ENCODE peak calls at places on chromosomes 16 and 17, in nine cellular contexts. G is Ammon's horn; H is NCI-H524; X is head of caudate nucleus; O is AG10803; M is stimulated activated CD8-positive, alpha-beta memory T cell treated with anti-CD3 and anti-CD28 coated beads, Interleukin-12 subunit alpha, Interleukin-12 subunit beta, amount 100 ng/mL, for 1 hour; U is tibial nerve; B is NCI-H1417; Y is Kasumi-1. L is an unnamed sample.
A peak's percentile ranks its signal among the peaks of the same experiment; 100 is the strongest.

GRCh38 chr17:77470800-77471733 is 330.3 kb downstream of the SEC14L1 start:
- DNase-seq in G (no peak), H (no peak), X (no peak), O (no peak), M (no peak), U (no peak), B (no peak), Y (no peak), L (no peak)

GRCh38 chr16:76309639-76310335 is 32.6 kb downstream of the CNTNAP4 start:
- DNase-seq in G (no peak), H (no peak), X (no peak), O (no peak), M (no peak), U (no peak), B (no peak), Y (no peak), L (no peak)

GRCh38 chr17:43779145-43780125 is 658 bp upstream of the DUSP3 start:
- DNase-seq in G (no peak), H (peak; percentile 75), X (no peak), O (no peak), M (no peak), U (no peak), B (no peak), Y (peak; percentile 84), L (peak; percentile 82)

GRCh38 chr16:31485571-31485970 is 2.6 kb downstream of the SLC5A2 start:
- DNase-seq in G (no peak), H (no peak), X (no peak), O (no peak), M (no peak), U (no peak), B (no peak), Y (no peak), L (no peak)

GRCh38 chr16:46929378-46930332 is 43.8 kb downstream of the DNAJA2 start:
- DNase-seq in G (peak; percentile 88), H (peak; percentile 37), X (peak; percentile 89), O (peak; percentile 38), M (peak; percentile 26), U (peak; percentile 30), B (peak; percentile 40), Y (peak; percentile 98), L (no peak)

GRCh38 chr16:60989592-60989991 is 1046.6 kb downstream of the CDH8 start:
- DNase-seq in G (no peak), H (no peak), X (no peak), O (no peak), M (no peak), U (no peak), B (no peak), Y (no peak), L (no peak)

GRCh38 chr17:46038937-46039336 is 39.9 kb downstream of the STH start:
- DNase-seq in G (no peak), H (no peak), X (no peak), O (no peak), M (no peak), U (no peak), B (no peak), Y (no peak), L (no peak)

GRCh38 chr17:73657473-73658116 is 13.3 kb upstream of the SDK2 start:
- DNase-seq in G (no peak), H (peak; percentile 87), X (peak; percentile 71), O (no peak), M (no peak), U (no peak), B (peak; percentile 70), Y (peak; percentile 58), L (no peak)

GRCh38 chr16:12340151-12340733 is 363.7 kb downstream of the SNX29 start:
- DNase-seq in G (peak; percentile 27), H (peak; percentile 45), X (peak; percentile 46), O (peak; percentile 82), M (no peak), U (no peak), B (peak; percentile 56), Y (no peak), L (no peak)

GRCh38 chr16:84044108-84044488 is 1.5 kb upstream of the SLC38A8 start:
- DNase-seq in G (no peak), H (peak; percentile 48), X (no peak), O (peak; percentile 21), M (no peak), U (no peak), B (no peak), Y (peak; percentile 3), L (no peak)

GRCh38 chr17:46977348-46977747 is 1.7 kb downstream of the RPRML start:
- DNase-seq in G (no peak), H (peak; percentile 92), X (no peak), O (no peak), M (no peak), U (no peak), B (no peak), Y (no peak), L (no peak)

GRCh38 chr17:1792495-1793446 is 30.9 kb downstream of the SERPINF1 start:
- DNase-seq in G (no peak), H (no peak), X (no peak), O (peak; percentile 38), M (no peak), U (no peak), B (no peak), Y (no peak), L (no peak)

GRCh38 chr16:85310868-85311585 is 198.8 kb upstream of the CIBAR2 start:
- DNase-seq in G (no peak), H (peak; percentile 76), X (no peak), O (no peak), M (no peak), U (no peak), B (no peak), Y (no peak), L (no peak)

GRCh38 chr17:73118876-73119485 is 26.5 kb upstream of the SLC39A11 start:
- DNase-seq in G (peak; percentile 28), H (peak; percentile 100), X (no peak), O (no peak), M (no peak), U (no peak), B (peak; percentile 67), Y (no peak), L (no peak)

GRCh38 chr17:43834106-43834505 is 1.2 kb upstream of the MPP3 start:
- DNase-seq in G (no peak), H (peak; percentile 10), X (no peak), O (peak; percentile 95), M (no peak), U (peak; percentile 21), B (no peak), Y (no peak), L (no peak)

GRCh38 chr16:49213594-49213993 is 68.0 kb downstream of the CBLN1 start:
- DNase-seq in G (no peak), H (peak; percentile 71), X (no peak), O (no peak), M (no peak), U (no peak), B (no peak), Y (no peak), L (no peak)

GRCh38 chr16:55302635-55303034 is 21.4 kb upstream of the IRX6 start:
- DNase-seq in G (no peak), H (no peak), X (no peak), O (no peak), M (no peak), U (no peak), B (no peak), Y (no peak), L (no peak)

GRCh38 chr16:15970202-15970601 is 20.8 kb downstream of the ABCC1 start:
- DNase-seq in G (no peak), H (peak; percentile 10), X (no peak), O (no peak), M (no peak), U (no peak), B (no peak), Y (no peak), L (no peak)

GRCh38 chr16:66278111-66278531 is 88.4 kb upstream of the CDH5 start:
- DNase-seq in G (no peak), H (no peak), X (no peak), O (no peak), M (no peak), U (no peak), B (peak; percentile 29), Y (no peak), L (no peak)

GRCh38 chr16:57795431-57795878 is 6.8 kb downstream of the KIFC3 start:
- DNase-seq in G (peak; percentile 66), H (peak; percentile 89), X (peak; percentile 64), O (peak; percentile 66), M (no peak), U (no peak), B (peak; percentile 14), Y (peak; percentile 60), L (peak; percentile 32)

GRCh38 chr16:58128181-58128631 is 975 bp downstream of the CFAP20 start:
- DNase-seq in G (peak; percentile 67), H (no peak), X (peak; percentile 41), O (peak; percentile 17), M (no peak), U (no peak), B (no peak), Y (no peak), L (no peak)

GRCh38 chr16:79269211-79269863 is 331.2 kb downstream of the MAF start:
- DNase-seq in G (no peak), H (no peak), X (no peak), O (no peak), M (no peak), U (no peak), B (no peak), Y (no peak), L (no peak)

GRCh38 chr16:81003610-81004460 is 2.9 kb downstream of the CMC2 start:
- DNase-seq in G (no peak), H (no peak), X (no peak), O (peak; percentile 33), M (no peak), U (no peak), B (no peak), Y (no peak), L (no peak)